ENCODE peak calls at places on chromosomes 7 and 10, in nine cellular contexts. G is neural progenitor cell, W is hepatocyte, I is GM23248, M is GM23338, Z is HCT116, E is OCI-LY7, A is SK-N-SH, F is MM.1S. Q is an unnamed sample.

GRCh38 chr7:121383235-121383634 is 12.9 kb downstream of the FAM3C start:
- DNase-seq in M (no peak), I (no peak), Z (no peak), E (no peak), G (no peak), W (no peak), F (no peak), A (no peak), Q (no peak)

GRCh38 chr10:3526721-3527120 is 258.3 kb downstream of the KLF6 start:
- DNase-seq in G (no peak), E (no peak), A (no peak), M (no peak), F (no peak), I (peak), W (peak), Z (no peak), Q (no peak)

GRCh38 chr10:51109821-51110533 is 35.7 kb downstream of the PRKG1 start:
- DNase-seq in F (no peak), G (no peak), M (no peak), E (no peak), Z (no peak), A (no peak), I (peak), W (no peak), Q (peak)

GRCh38 chr10:28939352-28940157 is 262.2 kb downstream of the BAMBI start:
- DNase-seq in W (peak), E (no peak), F (no peak), I (peak), G (peak), M (peak), Z (no peak), A (no peak), Q (no peak)

GRCh38 chr7:52184006-52184703 is 851.3 kb upstream of the POM121L12 start:
- DNase-seq in A (no peak), Z (no peak), F (no peak), W (no peak), E (no peak), G (no peak), I (no peak), M (no peak), Q (no peak)

GRCh38 chr7:22216309-22216708 is 140.6 kb downstream of the RAPGEF5 start:
- DNase-seq in W (no peak), F (no peak), M (no peak), G (no peak), A (no peak), E (no peak), I (no peak), Z (no peak), Q (no peak)

GRCh38 chr10:104479906-104480579 is 126.4 kb downstream of the CFAP58 start:
- DNase-seq in Z (no peak), W (no peak), E (no peak), F (no peak), M (no peak), I (no peak), A (no peak), G (no peak), Q (no peak)

GRCh38 chr7:71184136-71184535 is 52.2 kb downstream of the GALNT17 start:
- DNase-seq in M (no peak), Z (no peak), A (no peak), G (no peak), I (no peak), E (no peak), F (no peak), W (no peak), Q (no peak)

GRCh38 chr10:102812213-102812876 is 24.9 kb downstream of the CYP17A1 start:
- DNase-seq in E (peak), F (no peak), G (no peak), Z (no peak), M (no peak), W (no peak), A (no peak), I (no peak), Q (no peak)

GRCh38 chr10:7231420-7232414 is 179.1 kb downstream of the SFMBT2 start:
- DNase-seq in Z (no peak), W (no peak), F (no peak), A (no peak), E (no peak), G (no peak), I (no peak), M (no peak), Q (no peak)

GRCh38 chr7:22110227-22110839 is 164.6 kb upstream of the CDCA7L start:
- DNase-seq in A (peak), W (peak), G (peak), Z (peak), F (peak), I (peak), M (peak), E (peak), Q (peak)

GRCh38 chr7:55570218-55570873 is 2.0 kb downstream of the VOPP1 start:
- DNase-seq in G (no peak), E (peak), A (no peak), F (peak), I (peak), Z (no peak), W (no peak), M (no peak), Q (no peak)

GRCh38 chr7:138226001-138226476 is 149.8 kb downstream of the AKR1D1 start:
- DNase-seq in W (peak), F (no peak), M (no peak), G (no peak), E (no peak), I (peak), Z (no peak), A (peak), Q (peak)

GRCh38 chr7:4045450-4045849 is 636.6 kb upstream of the FOXK1 start:
- DNase-seq in I (no peak), M (no peak), G (no peak), E (no peak), F (no peak), Z (no peak), A (no peak), W (no peak), Q (no peak)

GRCh38 chr7:157661611-157661975 is 324.8 kb downstream of the DNAJB6 start:
- DNase-seq in W (no peak), A (no peak), Z (no peak), E (no peak), F (no peak), G (no peak), M (no peak), I (no peak), Q (no peak)

GRCh38 chr10:26448292-26448691 is 10.2 kb downstream of the APBB1IP start:
- DNase-seq in Z (no peak), M (no peak), G (no peak), E (peak), F (no peak), W (no peak), A (no peak), I (no peak), Q (no peak)

GRCh38 chr7:99460651-99461050 is 5.3 kb downstream of the ATP5MF start:
- DNase-seq in A (no peak), G (no peak), M (no peak), I (no peak), F (no peak), Z (no peak), W (no peak), E (no peak), Q (no peak)

GRCh38 chr10:500876-501275 is 188.6 kb downstream of the DIP2C start:
- DNase-seq in I (peak), A (no peak), F (peak), E (no peak), W (no peak), Z (no peak), G (no peak), M (no peak), Q (no peak)

GRCh38 chr7:99597762-99598501 is at the start of gene TMEM225B:
- DNase-seq in W (no peak), A (peak), I (no peak), F (no peak), Z (no peak), G (no peak), E (no peak), M (peak), Q (no peak)

GRCh38 chr10:119759832-119760231 is 34.0 kb downstream of the INPP5F start:
- DNase-seq in A (no peak), Z (no peak), M (no peak), I (no peak), W (no peak), E (no peak), G (no peak), F (no peak), Q (no peak)

GRCh38 chr7:149006345-149006725 is 22.0 kb downstream of the PDIA4 start:
- DNase-seq in A (no peak), E (no peak), F (no peak), G (no peak), M (no peak), W (no peak), Z (no peak), I (no peak), Q (no peak)

GRCh38 chr10:18700555-18700850 is 41.3 kb downstream of the ARL5B start:
- DNase-seq in M (no peak), E (no peak), Z (no peak), A (no peak), W (no peak), F (no peak), I (no peak), G (no peak), Q (no peak)

GRCh38 chr10:59229451-59229850 is 53.0 kb downstream of the PHYHIPL start:
- DNase-seq in E (no peak), Z (no peak), G (no peak), I (peak), W (no peak), F (no peak), M (no peak), A (no peak), Q (no peak)

GRCh38 chr10:60313589-60313952 is 76.1 kb downstream of the ANK3 start:
- DNase-seq in A (no peak), I (no peak), F (no peak), Z (no peak), W (no peak), M (no peak), E (no peak), G (no peak), Q (no peak)

GRCh38 chr10:60310746-60311145 is 78.9 kb downstream of the ANK3 start:
- DNase-seq in W (no peak), M (no peak), Z (no peak), A (no peak), F (no peak), G (peak), I (no peak), E (no peak), Q (no peak)

GRCh38 chr10:60314306-60314940 is 75.3 kb downstream of the ANK3 start:
- DNase-seq in A (no peak), I (peak), F (no peak), E (peak), W (peak), Z (peak), G (no peak), M (no peak), Q (peak)

GRCh38 chr10:60311821-60312220 is 77.9 kb downstream of the ANK3 start:
- DNase-seq in A (no peak), Z (no peak), I (no peak), E (no peak), W (no peak), M (no peak), F (no peak), G (no peak), Q (no peak)

GRCh38 chr10:60312818-60313588 is 76.7 kb downstream of the ANK3 start:
- DNase-seq in F (no peak), Z (peak), E (no peak), M (no peak), I (peak), A (no peak), G (no peak), W (no peak), Q (peak)
- TF ChIP-seq EZH2phosphoT487 in F (no peak), Z (no peak), E (no peak), M (no peak), I (no peak), A (no peak), G (no peak), W (no peak), Q (no peak)

DNA sequence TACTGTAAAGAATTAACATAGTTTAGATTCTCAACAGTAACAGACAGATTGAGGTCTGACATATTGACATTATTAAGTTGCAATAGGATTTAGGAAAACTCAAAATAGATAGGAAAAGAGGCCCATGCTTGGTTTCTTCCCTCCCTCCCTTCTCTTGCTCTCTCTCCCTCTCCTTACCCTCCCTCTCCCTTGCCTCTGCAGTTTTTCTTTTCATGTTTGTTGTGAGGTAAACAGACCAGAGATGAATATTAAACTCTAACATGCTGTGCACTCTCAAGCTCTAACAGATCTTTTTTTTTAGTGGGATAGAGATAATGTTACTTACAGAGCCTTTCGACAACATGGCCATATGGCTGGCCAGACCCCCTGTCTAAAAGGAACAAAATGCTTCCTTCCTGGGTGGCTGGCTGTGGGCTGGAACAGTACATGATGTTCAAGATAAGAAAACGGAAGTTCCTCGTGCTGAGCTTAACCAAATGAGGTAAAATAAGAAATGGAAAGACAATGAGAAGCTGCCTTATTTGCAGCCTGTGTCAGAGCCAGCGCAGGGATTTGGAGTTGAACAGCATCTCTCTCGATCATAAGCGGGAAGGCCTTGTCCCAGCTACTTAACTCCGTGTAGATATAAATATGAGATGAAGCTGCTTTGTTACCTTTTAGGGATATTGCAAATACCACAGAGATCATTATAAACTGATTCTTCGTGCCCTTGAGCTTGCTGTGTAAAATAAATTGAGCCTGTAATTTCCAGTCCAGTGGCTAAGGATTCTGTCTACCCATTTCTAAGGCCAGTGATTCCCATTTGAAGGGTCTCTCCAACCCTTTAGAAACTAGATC is 391.9 kb upstream of the NPVF start:
- DNase-seq in A (peak), M (no peak), W (peak), F (no peak), E (peak), Z (no peak), G (no peak), I (no peak), Q (no peak)
- TF ChIP-seq EZH2phosphoT487 in A (no peak), M (no peak), W (no peak), F (no peak), E (no peak), Z (no peak), G (no peak), I (no peak), Q (no peak)

DNA sequence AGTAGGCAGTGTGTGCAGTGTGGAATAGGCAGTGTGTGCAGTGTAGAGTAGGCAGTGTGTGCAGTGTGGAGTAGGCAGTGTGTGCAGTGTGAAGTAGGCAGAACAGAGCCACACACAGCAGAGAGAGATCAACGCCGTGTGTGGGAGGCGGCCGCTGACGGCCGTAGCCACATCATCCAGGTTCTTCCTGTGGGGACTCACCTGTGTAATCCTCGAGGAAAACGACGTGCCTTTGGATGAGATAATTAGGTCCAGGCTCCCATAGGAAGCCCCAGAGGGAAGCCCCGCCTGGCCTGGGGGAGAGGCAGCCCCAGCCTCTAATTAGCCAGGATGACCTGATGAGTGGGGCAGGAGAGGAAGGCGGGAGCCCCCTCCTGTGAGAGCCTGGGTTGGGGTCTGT is 25.4 kb downstream of the KNDC1 start:
- DNase-seq in F (no peak), G (no peak), E (no peak), W (no peak), Z (no peak), A (no peak), M (no peak), I (no peak), Q (peak)
- TF ChIP-seq EZH2phosphoT487 in F (no peak), G (no peak), E (no peak), W (no peak), Z (no peak), A (no peak), M (no peak), I (no peak), Q (no peak)

GRCh38 chr10:52755297-52756062 is 17.1 kb downstream of the MBL2 start:
- DNase-seq in Z (no peak), A (no peak), W (peak), G (no peak), E (no peak), F (no peak), I (peak), M (no peak), Q (peak)
- TF ChIP-seq EZH2phosphoT487 in Z (no peak), A (no peak), W (no peak), G (no peak), E (no peak), F (no peak), I (no peak), M (no peak), Q (no peak)

DNA sequence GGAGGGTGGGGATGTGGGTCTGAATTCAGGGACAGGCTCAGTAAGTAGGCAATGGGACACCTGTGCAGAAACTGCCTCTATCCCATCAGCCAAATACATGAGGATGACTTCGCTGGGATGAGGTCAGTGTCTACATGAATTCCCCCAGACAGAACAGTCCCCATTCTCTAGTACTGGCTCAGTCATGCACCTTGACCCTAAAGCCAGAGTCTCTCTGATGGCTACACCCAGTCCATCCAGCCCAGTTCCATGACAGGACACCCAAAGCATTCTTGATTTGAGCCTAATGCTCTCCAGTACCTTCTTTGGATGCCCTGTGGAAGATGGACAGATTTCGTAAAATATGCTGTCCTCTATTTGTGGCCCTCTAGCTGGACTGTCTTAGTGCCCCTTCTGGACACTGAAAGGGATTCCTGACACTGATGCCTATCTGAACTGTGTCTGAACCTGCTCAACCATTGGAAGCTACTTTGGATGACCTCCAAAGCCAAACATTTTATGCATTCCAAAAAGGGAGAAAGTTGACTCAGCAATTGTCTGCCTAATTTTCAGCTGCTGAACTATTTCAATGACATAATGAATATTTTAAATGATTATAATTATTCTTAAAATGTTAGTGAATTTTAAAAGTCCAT is 14.6 kb downstream of the SFRP4 start:
- DNase-seq in M (no peak), F (no peak), E (no peak), W (no peak), I (peak), Z (no peak), A (no peak), G (no peak), Q (peak)
- TF ChIP-seq EZH2phosphoT487 in M (no peak), F (no peak), E (no peak), W (no peak), I (no peak), Z (no peak), A (no peak), G (no peak), Q (no peak)

GRCh38 chr10:114303556-114303955 is 64.5 kb downstream of the VWA2 start:
- DNase-seq in I (no peak), G (no peak), F (no peak), W (no peak), A (no peak), E (no peak), Z (no peak), M (no peak), Q (no peak)
- TF ChIP-seq EZH2phosphoT487 in I (no peak), G (no peak), F (no peak), W (no peak), A (no peak), E (no peak), Z (no peak), M (no peak), Q (no peak)

DNA sequence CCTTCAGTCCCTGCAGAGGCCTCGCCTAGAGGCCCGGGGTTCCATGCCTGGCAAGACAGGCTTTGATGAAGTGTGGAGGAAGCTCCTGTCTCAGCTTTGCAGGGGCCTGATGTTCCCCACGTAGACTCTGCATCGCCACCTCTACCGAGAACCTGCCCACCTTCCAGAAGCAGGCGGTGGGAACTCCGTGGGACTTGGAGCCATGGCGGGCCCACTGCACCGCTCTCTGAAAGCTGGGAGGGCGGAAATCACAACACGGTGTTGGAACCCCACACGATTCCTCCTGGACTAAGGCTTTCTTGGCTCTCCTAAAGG is 79.9 kb downstream of the VIPR2 start:
- DNase-seq in F (no peak), W (no peak), A (no peak), I (no peak), G (no peak), Z (no peak), E (no peak), M (no peak), Q (no peak)
- TF ChIP-seq EZH2phosphoT487 in F (no peak), W (no peak), A (no peak), I (no peak), G (no peak), Z (no peak), E (no peak), M (no peak), Q (no peak)